ENCODE peak calls at places on chromosome 10, in eight cellular contexts. One of them, this sample, is unnamed.

GRCh38 chr10:13956826-13957225 is 370.1 kb downstream of the PRPF18 start:
- DNase-seq in posterior vena cava: peak
- DNase-seq in T-helper 2 cell: no peak
- DNase-seq in T-helper 9 cell: no peak
- DNase-seq in kidney: peak
- DNase-seq in NCI-H1105: no peak
- DNase-seq in CD4-positive, alpha-beta T cell: no peak
- DNase-seq in GM13977: no peak
- DNase-seq in this sample: no peak

GRCh38 chr10:69458426-69459100 is 7.3 kb downstream of the TSPAN15 start:
- DNase-seq in posterior vena cava: no peak
- DNase-seq in T-helper 2 cell: no peak
- DNase-seq in T-helper 9 cell: no peak
- DNase-seq in kidney: no peak
- DNase-seq in NCI-H1105: no peak
- DNase-seq in CD4-positive, alpha-beta T cell: no peak
- DNase-seq in GM13977: no peak
- DNase-seq in this sample: no peak

GRCh38 chr10:68560916-68561691 is 967 bp downstream of the TET1 start:
- DNase-seq in posterior vena cava: peak
- DNase-seq in T-helper 2 cell: no peak
- DNase-seq in T-helper 9 cell: no peak
- DNase-seq in kidney: peak
- DNase-seq in NCI-H1105: peak
- DNase-seq in CD4-positive, alpha-beta T cell: no peak
- DNase-seq in GM13977: peak
- DNase-seq in this sample: peak

GRCh38 chr10:47438857-47439474 is 44.9 kb downstream of the ANXA8 start:
- DNase-seq in posterior vena cava: peak
- DNase-seq in T-helper 2 cell: no peak
- DNase-seq in T-helper 9 cell: no peak
- DNase-seq in kidney: peak
- DNase-seq in NCI-H1105: no peak
- DNase-seq in CD4-positive, alpha-beta T cell: no peak
- DNase-seq in GM13977: no peak
- DNase-seq in this sample: peak

GRCh38 chr10:116470768-116471415 is 43.2 kb downstream of the PNLIPRP3 start:
- DNase-seq in posterior vena cava: no peak
- DNase-seq in T-helper 2 cell: no peak
- DNase-seq in T-helper 9 cell: no peak
- DNase-seq in kidney: no peak
- DNase-seq in NCI-H1105: no peak
- DNase-seq in CD4-positive, alpha-beta T cell: no peak
- DNase-seq in GM13977: no peak
- DNase-seq in this sample: peak

GRCh38 chr10:35486297-35486991 is 118.7 kb upstream of the GJD4 start:
- DNase-seq in posterior vena cava: no peak
- DNase-seq in T-helper 2 cell: no peak
- DNase-seq in T-helper 9 cell: no peak
- DNase-seq in kidney: no peak
- DNase-seq in NCI-H1105: no peak
- DNase-seq in CD4-positive, alpha-beta T cell: no peak
- DNase-seq in GM13977: no peak
- DNase-seq in this sample: no peak

GRCh38 chr10:27746364-27747095 is 911 bp upstream of the MKX start:
- DNase-seq in posterior vena cava: no peak
- DNase-seq in T-helper 2 cell: no peak
- DNase-seq in T-helper 9 cell: no peak
- DNase-seq in kidney: no peak
- DNase-seq in NCI-H1105: no peak
- DNase-seq in CD4-positive, alpha-beta T cell: no peak
- DNase-seq in GM13977: no peak
- DNase-seq in this sample: no peak

GRCh38 chr10:122490268-122490667 is 28.9 kb downstream of the HTRA1 start:
- DNase-seq in posterior vena cava: no peak
- DNase-seq in T-helper 2 cell: no peak
- DNase-seq in T-helper 9 cell: no peak
- DNase-seq in kidney: no peak
- DNase-seq in NCI-H1105: no peak
- DNase-seq in CD4-positive, alpha-beta T cell: no peak
- DNase-seq in GM13977: no peak
- DNase-seq in this sample: no peak

GRCh38 chr10:90742189-90742588 is 115.7 kb downstream of the HTR7 start:
- DNase-seq in posterior vena cava: no peak
- DNase-seq in T-helper 2 cell: no peak
- DNase-seq in T-helper 9 cell: no peak
- DNase-seq in kidney: no peak
- DNase-seq in NCI-H1105: no peak
- DNase-seq in CD4-positive, alpha-beta T cell: no peak
- DNase-seq in GM13977: no peak
- DNase-seq in this sample: no peak

GRCh38 chr10:99337261-99337905 is 8.2 kb downstream of the CNNM1 start:
- DNase-seq in posterior vena cava: no peak
- DNase-seq in T-helper 2 cell: no peak
- DNase-seq in T-helper 9 cell: no peak
- DNase-seq in kidney: no peak
- DNase-seq in NCI-H1105: no peak
- DNase-seq in CD4-positive, alpha-beta T cell: no peak
- DNase-seq in GM13977: no peak
- DNase-seq in this sample: no peak

GRCh38 chr10:75739454-75740143 is 308.2 kb downstream of the LRMDA start:
- DNase-seq in posterior vena cava: no peak
- DNase-seq in T-helper 2 cell: no peak
- DNase-seq in T-helper 9 cell: no peak
- DNase-seq in kidney: no peak
- DNase-seq in NCI-H1105: no peak
- DNase-seq in CD4-positive, alpha-beta T cell: no peak
- DNase-seq in GM13977: no peak
- DNase-seq in this sample: peak

GRCh38 chr10:88687853-88688467 is 18.1 kb upstream of the LIPK start:
- DNase-seq in posterior vena cava: no peak
- DNase-seq in T-helper 2 cell: no peak
- DNase-seq in T-helper 9 cell: no peak
- DNase-seq in kidney: no peak
- DNase-seq in NCI-H1105: no peak
- DNase-seq in CD4-positive, alpha-beta T cell: no peak
- DNase-seq in GM13977: peak
- DNase-seq in this sample: peak

GRCh38 chr10:121112618-121113384 is 261.6 kb downstream of the WDR11 start:
- DNase-seq in posterior vena cava: no peak
- DNase-seq in T-helper 2 cell: no peak
- DNase-seq in T-helper 9 cell: no peak
- DNase-seq in kidney: no peak
- DNase-seq in NCI-H1105: no peak
- DNase-seq in CD4-positive, alpha-beta T cell: no peak
- DNase-seq in GM13977: no peak
- DNase-seq in this sample: peak

GRCh38 chr10:986137-986825 is 2.0 kb upstream of the GTPBP4 start:
- DNase-seq in posterior vena cava: peak
- DNase-seq in T-helper 2 cell: no peak
- DNase-seq in T-helper 9 cell: no peak
- DNase-seq in kidney: no peak
- DNase-seq in NCI-H1105: no peak
- DNase-seq in CD4-positive, alpha-beta T cell: no peak
- DNase-seq in GM13977: no peak
- DNase-seq in this sample: peak

GRCh38 chr10:14008648-14009072 is 322.1 kb downstream of the FRMD4A start:
- DNase-seq in posterior vena cava: no peak
- DNase-seq in T-helper 2 cell: no peak
- DNase-seq in T-helper 9 cell: no peak
- DNase-seq in kidney: no peak
- DNase-seq in NCI-H1105: no peak
- DNase-seq in CD4-positive, alpha-beta T cell: no peak
- DNase-seq in GM13977: no peak
- DNase-seq in this sample: no peak

GRCh38 chr10:72322030-72322279 is 32.8 kb downstream of the DNAJB12 start:
- DNase-seq in posterior vena cava: peak
- DNase-seq in T-helper 2 cell: no peak
- DNase-seq in T-helper 9 cell: no peak
- DNase-seq in kidney: no peak
- DNase-seq in NCI-H1105: no peak
- DNase-seq in CD4-positive, alpha-beta T cell: no peak
- DNase-seq in GM13977: no peak
- DNase-seq in this sample: no peak

GRCh38 chr10:29692121-29692539 is 57.4 kb upstream of the SVIL start:
- DNase-seq in posterior vena cava: no peak
- DNase-seq in T-helper 2 cell: no peak
- DNase-seq in T-helper 9 cell: no peak
- DNase-seq in kidney: no peak
- DNase-seq in NCI-H1105: no peak
- DNase-seq in CD4-positive, alpha-beta T cell: no peak
- DNase-seq in GM13977: no peak
- DNase-seq in this sample: peak

This sample was measured in NCI-H510A treated with DMSO at 0.1 percent for 48 hours.